ENCODE peak calls at places on chromosomes 4 and X, in five cellular contexts. W, P, D, A and R are unnamed samples.
A peak's percentile ranks its signal among the peaks of the same experiment; 100 is the strongest.

GRCh38 chr4:89299153-89299789 is 8.3 kb downstream of the GPRIN3 start:
- DNase-seq in P (no peak), A (no peak), W (no peak), D (no peak), R (peak; percentile 88)

GRCh38 chr4:71550220-71551190 is 211.7 kb downstream of the SLC4A4 start:
- DNase-seq in A (no peak), D (no peak), W (peak; percentile 27), P (peak; percentile 8), R (peak; percentile 33)

GRCh38 chr4:4860381-4860802 is 927 bp downstream of the MSX1 start:
- DNase-seq in D (peak; percentile 26), W (no peak), P (no peak), A (no peak), R (no peak)

GRCh38 chr4:41281038-41281634 is 24.4 kb downstream of the UCHL1 start:
- DNase-seq in W (peak; percentile 72), A (peak; percentile 91), D (peak; percentile 91), P (peak; percentile 71), R (peak; percentile 78)

GRCh38 chr4:48196758-48197504 is 62.9 kb upstream of the TXK start:
- DNase-seq in P (no peak), D (no peak), A (no peak), W (no peak), R (no peak)

GRCh38 chr4:152663203-152664066 is 16.4 kb downstream of the TMEM154 start:
- DNase-seq in P (no peak), W (peak; percentile 65), D (peak; percentile 93), A (no peak), R (peak; percentile 98)

GRCh38 chrX:18271309-18271708 is 50.6 kb upstream of the BEND2 start:
- DNase-seq in W (no peak), A (no peak), D (no peak), P (no peak), R (no peak)

GRCh38 chrX:40867352-40867751 is 132.0 kb upstream of the MED14 start:
- DNase-seq in P (no peak), D (no peak), A (no peak), W (peak; percentile 49), R (no peak)

GRCh38 chrX:47179221-47179927 is 14.3 kb upstream of the UBA1 start:
- DNase-seq in D (no peak), W (peak; percentile 60), A (peak; percentile 7), P (no peak), R (no peak)

GRCh38 chr4:152109585-152110509 is 349.0 kb upstream of the GATB start:
- DNase-seq in W (no peak), A (peak; percentile 92), D (peak; percentile 34), P (no peak), R (no peak)

GRCh38 chrX:96387801-96388200 is 296.8 kb upstream of the DIAPH2 start:
- DNase-seq in A (no peak), W (no peak), P (no peak), D (no peak), R (no peak)

GRCh38 chr4:1047106-1047975 is 35.9 kb downstream of the FGFRL1 start:
- DNase-seq in W (no peak), P (no peak), D (no peak), A (no peak), R (no peak)

GRCh38 chrX:24561121-24561520 is 86.0 kb downstream of the PCYT1B start:
- DNase-seq in P (no peak), D (no peak), A (peak; percentile 5), W (peak; percentile 7), R (peak; percentile 38)

GRCh38 chr4:24392613-24393012 is 191.7 kb downstream of the DHX15 start:
- DNase-seq in A (no peak), D (no peak), P (no peak), W (no peak), R (no peak)

GRCh38 chr4:22668702-22669101 is 24.0 kb upstream of the GBA3 start:
- DNase-seq in A (no peak), P (no peak), D (no peak), W (no peak), R (peak; percentile 57)

GRCh38 chr4:142671516-142671915 is 174.6 kb downstream of the INPP4B start:
- DNase-seq in W (no peak), D (peak; percentile 5), P (no peak), A (no peak), R (peak; percentile 19)

GRCh38 chr4:122450847-122451246 is 5.7 kb downstream of the IL2 start:
- DNase-seq in P (no peak), D (peak; percentile 31), W (peak; percentile 7), A (peak; percentile 29), R (peak; percentile 78)

GRCh38 chr4:4217123-4217522 is 9.6 kb downstream of the OTOP1 start:
- DNase-seq in A (no peak), P (no peak), W (no peak), D (no peak), R (no peak)

GRCh38 chrX:132483523-132483922 is 5.3 kb downstream of the MBNL3 start:
- DNase-seq in A (no peak), D (no peak), P (no peak), W (no peak), R (no peak)

GRCh38 chr4:15779336-15779735 is 1.2 kb downstream of the CD38 start:
- DNase-seq in P (no peak), D (peak; percentile 68), A (peak; percentile 32), W (peak; percentile 50), R (peak; percentile 62)

GRCh38 chr4:125728568-125728967 is 413.8 kb downstream of the FAT4 start:
- DNase-seq in D (no peak), P (no peak), A (no peak), W (peak; percentile 94), R (no peak)

GRCh38 chr4:40933272-40934053 is 183.7 kb downstream of the NSUN7 start:
- DNase-seq in A (no peak), P (no peak), D (no peak), W (peak; percentile 25), R (no peak)

GRCh38 chr4:7861440-7861881 is 78.2 kb downstream of the AFAP1 start:
- DNase-seq in A (no peak), D (no peak), P (no peak), W (peak; percentile 98), R (no peak)

GRCh38 chr4:173362666-173363065 is 8.1 kb upstream of the SAP30 start:
- DNase-seq in D (no peak), W (no peak), A (peak; percentile 55), P (no peak), R (no peak)

GRCh38 chrX:65644621-65645287 is 22.7 kb upstream of the MSN start:
- DNase-seq in A (no peak), P (no peak), D (no peak), W (peak; percentile 84), R (peak; percentile 40)

GRCh38 chr4:122224348-122224747 is 72.2 kb downstream of the BLTP1 start:
- DNase-seq in D (peak; percentile 18), P (no peak), W (peak; percentile 5), A (no peak), R (peak; percentile 55)

GRCh38 chr4:124111922-124112321 is 600.6 kb downstream of the ANKRD50 start:
- DNase-seq in W (peak; percentile 80), P (no peak), D (peak; percentile 53), A (peak; percentile 82), R (peak; percentile 82)

GRCh38 chr4:188714907-188715306 is 575.7 kb downstream of the TRIML1 start:
- DNase-seq in A (no peak), P (no peak), W (peak; percentile 87), D (no peak), R (no peak)